ENCODE peak calls at places on chromosomes 3 and 15, in nine cellular contexts. N is spleen, O is RWPE1, Y is esophagus muscularis mucosa, R is GM23338, Q is mammary epithelial cell, F is lower lobe of right lung, E is astrocyte, P is AG09319. V is an unnamed sample.

GRCh38 chr15:29322407-29322806 is 52.8 kb upstream of the NSMCE3 start:
- DNase-seq in N (no peak), O (no peak), Y (peak; percentile 7), R (no peak), Q (no peak), F (no peak), E (peak; percentile 53), P (no peak), V (no peak)

GRCh38 chr3:116020495-116020894 is 397.2 kb downstream of the GAP43 start:
- DNase-seq in N (no peak), O (no peak), Y (no peak), R (no peak), Q (peak; percentile 14), F (no peak), E (peak; percentile 65), P (no peak), V (no peak)

GRCh38 chr15:90646662-90647305 is 70.4 kb upstream of the BLM start:
- DNase-seq in N (no peak), O (no peak), Y (no peak), R (no peak), Q (no peak), F (peak; percentile 18), E (no peak), P (no peak), V (no peak)

GRCh38 chr15:80081390-80081789 is 21.9 kb downstream of the ZFAND6 start:
- DNase-seq in N (no peak), O (no peak), Y (no peak), R (no peak), Q (no peak), F (no peak), E (no peak), P (no peak), V (no peak)

GRCh38 chr15:74906193-74906449 is 530 bp downstream of the FAM219B start:
- DNase-seq in N (no peak), O (peak; percentile 42), Y (no peak), R (peak; percentile 57), Q (no peak), F (peak; percentile 61), E (no peak), P (no peak), V (peak; percentile 71)

GRCh38 chr15:55526559-55527036 is 18.6 kb upstream of the DNAAF4 start:
- DNase-seq in N (no peak), O (peak; percentile 28), Y (no peak), R (peak; percentile 87), Q (peak; percentile 39), F (no peak), E (peak; percentile 41), P (peak; percentile 18), V (no peak)

GRCh38 chr3:5095879-5096278 is 26.2 kb upstream of the ARL8B start:
- DNase-seq in N (no peak), O (no peak), Y (no peak), R (peak; percentile 78), Q (no peak), F (no peak), E (peak; percentile 13), P (no peak), V (no peak)

GRCh38 chr3:101638262-101638745 is 38.6 kb downstream of the ZBTB11 start:
- DNase-seq in N (peak; percentile 53), O (no peak), Y (no peak), R (peak; percentile 42), Q (no peak), F (no peak), E (no peak), P (no peak), V (no peak)

GRCh38 chr3:40313975-40314860 is 4.7 kb downstream of the EIF1B start:
- DNase-seq in N (no peak), O (no peak), Y (no peak), R (no peak), Q (no peak), F (peak; percentile 50), E (no peak), P (no peak), V (no peak)

GRCh38 chr3:9862391-9863235 is 17.4 kb downstream of the CIDEC start:
- DNase-seq in N (peak; percentile 84), O (no peak), Y (no peak), R (peak; percentile 84), Q (no peak), F (peak; percentile 79), E (no peak), P (no peak), V (peak; percentile 74)

GRCh38 chr3:86793786-86794185 is 197.2 kb downstream of the VGLL3 start:
- DNase-seq in N (no peak), O (peak; percentile 32), Y (no peak), R (peak; percentile 21), Q (peak; percentile 86), F (no peak), E (peak; percentile 97), P (peak; percentile 90), V (no peak)

GRCh38 chr3:112810561-112810960 is 36.1 kb downstream of the CD200R1L start:
- DNase-seq in N (no peak), O (no peak), Y (no peak), R (no peak), Q (no peak), F (no peak), E (no peak), P (no peak), V (no peak)

GRCh38 chr3:53045107-53045783 is 628 bp downstream of the SFMBT1 start:
- DNase-seq in N (peak; percentile 92), O (peak; percentile 42), Y (no peak), R (peak; percentile 49), Q (no peak), F (peak; percentile 71), E (no peak), P (peak; percentile 5), V (no peak)

GRCh38 chr3:98897701-98898100 is 3.8 kb downstream of the DCBLD2 start:
- DNase-seq in N (no peak), O (no peak), Y (no peak), R (no peak), Q (no peak), F (no peak), E (no peak), P (no peak), V (no peak)

GRCh38 chr15:33022629-33023028 is 171.9 kb downstream of the FMN1 start:
- DNase-seq in N (no peak), O (peak; percentile 52), Y (no peak), R (peak; percentile 71), Q (peak; percentile 77), F (peak; percentile 77), E (peak; percentile 54), P (peak; percentile 41), V (no peak)

GRCh38 chr3:164023480-164023879 is 1054.8 kb downstream of the SI start:
- DNase-seq in N (no peak), O (no peak), Y (no peak), R (no peak), Q (no peak), F (peak; percentile 13), E (no peak), P (no peak), V (no peak)

GRCh38 chr3:179852117-179852886 is 184.4 kb downstream of the PEX5L start:
- DNase-seq in N (no peak), O (no peak), Y (no peak), R (peak; percentile 59), Q (peak; percentile 46), F (no peak), E (peak; percentile 74), P (no peak), V (no peak)

GRCh38 chr15:90620379-90621134 is 90.8 kb downstream of the CRTC3 start:
- DNase-seq in N (no peak), O (no peak), Y (no peak), R (no peak), Q (no peak), F (peak; percentile 58), E (no peak), P (no peak), V (peak; percentile 58)

GRCh38 chr3:164095279-164095678 is 983.0 kb downstream of the SI start:
- DNase-seq in N (no peak), O (no peak), Y (no peak), R (peak; percentile 4), Q (no peak), F (no peak), E (no peak), P (no peak), V (no peak)

GRCh38 chr3:25447285-25447684 is 19.2 kb downstream of the RARB start:
- DNase-seq in N (no peak), O (no peak), Y (no peak), R (no peak), Q (no peak), F (no peak), E (no peak), P (no peak), V (no peak)
- TF ChIP-seq CTCF in N (no peak), O (no peak), Y (no peak), R (no peak), Q (no peak), F (no peak), E (no peak), P (no peak), V (no peak)

GRCh38 chr3:186614266-186614596 is 1.4 kb downstream of the AHSG start:
- DNase-seq in N (no peak), O (no peak), Y (no peak), R (no peak), Q (no peak), F (no peak), E (no peak), P (no peak), V (no peak)
- TF ChIP-seq CTCF in N (no peak), O (no peak), Y (no peak), R (no peak), Q (no peak), F (no peak), E (no peak), P (no peak), V (no peak)

DNA sequence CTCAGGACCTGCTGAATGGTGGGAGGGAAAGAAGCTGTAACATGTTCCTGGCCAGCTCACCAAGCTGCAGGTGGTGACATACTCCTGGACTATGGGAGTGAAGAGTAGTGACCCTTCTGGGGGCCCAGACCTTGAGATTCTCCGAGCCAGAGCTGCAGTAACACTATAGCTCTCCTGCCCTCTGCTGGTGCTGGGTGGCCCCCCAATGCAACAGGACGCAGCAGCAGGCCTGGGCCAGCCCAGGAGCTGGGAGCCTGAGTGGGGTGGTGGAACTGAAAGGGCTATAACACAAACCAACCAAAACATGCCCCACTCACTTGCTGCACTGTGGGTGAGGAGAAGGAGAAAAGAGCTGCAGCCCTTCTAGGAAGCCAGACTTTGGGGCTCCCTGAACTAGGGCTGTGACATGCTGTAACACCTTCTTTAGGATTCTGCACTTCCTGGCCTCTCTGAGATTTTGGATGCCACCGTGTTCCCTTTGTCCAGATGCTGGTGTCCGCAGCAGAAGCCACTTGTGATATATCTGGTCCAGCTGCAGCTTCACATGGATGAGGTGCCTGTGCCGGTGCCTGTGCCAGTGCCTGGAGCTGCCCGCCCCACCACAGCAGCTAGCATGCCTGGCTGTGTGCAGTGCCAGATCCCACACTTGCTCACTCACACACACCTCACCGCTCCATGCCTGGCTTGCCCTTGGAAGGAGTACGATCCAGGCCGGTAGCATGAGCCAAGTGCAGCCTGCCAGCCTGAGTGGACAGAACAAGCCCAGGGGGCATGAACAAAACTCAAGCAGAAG is 636.8 kb upstream of the KCNMB2 start:
- DNase-seq in N (no peak), O (no peak), Y (no peak), R (no peak), Q (no peak), F (no peak), E (no peak), P (no peak), V (no peak)
- TF ChIP-seq CTCF in N (no peak), O (no peak), Y (no peak), R (peak; percentile 11), Q (no peak), F (no peak), E (no peak), P (no peak), V (no peak)

DNA sequence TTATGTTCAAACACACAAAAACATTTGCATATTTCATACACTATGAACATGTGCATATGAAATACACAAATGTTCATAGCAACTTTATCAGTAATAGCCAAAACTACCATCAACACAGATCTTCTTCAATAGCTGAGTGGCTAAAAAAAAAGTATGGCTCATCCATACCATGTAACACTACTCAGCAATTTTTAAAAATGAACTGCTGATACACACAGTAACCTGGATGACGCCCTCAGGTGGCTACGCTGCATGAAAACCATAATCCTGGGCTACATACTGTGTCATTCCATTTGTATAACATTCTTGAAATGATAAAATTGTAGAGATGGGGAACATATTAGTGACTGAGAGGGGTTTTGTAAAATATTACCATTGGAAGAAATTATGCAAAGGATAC is 243.6 kb downstream of the MAGI1 start:
- DNase-seq in N (no peak), O (no peak), Y (peak; percentile 3), R (no peak), Q (no peak), F (no peak), E (no peak), P (no peak), V (no peak)
- TF ChIP-seq CTCF in N (no peak), O (no peak), Y (no peak), R (no peak), Q (no peak), F (no peak), E (no peak), P (no peak), V (no peak)

V was measured in suprapubic skin.